ENCODE peak calls at places on chromosomes 13 and 19, in seven cellular contexts. One of them, this sample, is unnamed.

GRCh38 chr13:50452761-50453160 is 390.7 kb downstream of the DLEU7 start:
- DNase-seq in H1: no peak
- DNase-seq in GM12878: no peak
- DNase-seq in astrocyte: no peak
- DNase-seq in GM23338: no peak
- DNase-seq in GM23248: no peak
- DNase-seq in IMR-90: no peak
- DNase-seq in this sample: no peak

GRCh38 chr19:48874309-48875135 is 2.3 kb downstream of the PPP1R15A start:
- DNase-seq in H1: no peak
- DNase-seq in GM12878: no peak
- DNase-seq in astrocyte: peak; percentile 66
- DNase-seq in GM23338: no peak
- DNase-seq in GM23248: peak; percentile 82
- DNase-seq in IMR-90: peak; percentile 80
- DNase-seq in this sample: no peak

GRCh38 chr13:23626730-23627129 is 56.5 kb downstream of the TNFRSF19 start:
- DNase-seq in H1: no peak
- DNase-seq in GM12878: no peak
- DNase-seq in astrocyte: no peak
- DNase-seq in GM23338: no peak
- DNase-seq in GM23248: no peak
- DNase-seq in IMR-90: no peak
- DNase-seq in this sample: no peak

GRCh38 chr13:97892717-97893116 is 60.8 kb upstream of the IPO5 start:
- DNase-seq in H1: no peak
- DNase-seq in GM12878: no peak
- DNase-seq in astrocyte: peak; percentile 42
- DNase-seq in GM23338: no peak
- DNase-seq in GM23248: peak; percentile 86
- DNase-seq in IMR-90: peak; percentile 85
- DNase-seq in this sample: no peak

GRCh38 chr19:32318884-32319520 is 26.4 kb upstream of the ZNF507 start:
- DNase-seq in H1: no peak
- DNase-seq in GM12878: no peak
- DNase-seq in astrocyte: no peak
- DNase-seq in GM23338: peak; percentile 83
- DNase-seq in GM23248: peak; percentile 34
- DNase-seq in IMR-90: no peak
- DNase-seq in this sample: peak; percentile 9

GRCh38 chr13:89066868-89067466 is 1395.8 kb downstream of the SLITRK5 start:
- DNase-seq in H1: no peak
- DNase-seq in GM12878: no peak
- DNase-seq in astrocyte: peak; percentile 13
- DNase-seq in GM23338: peak; percentile 84
- DNase-seq in GM23248: peak; percentile 46
- DNase-seq in IMR-90: peak; percentile 0
- DNase-seq in this sample: peak; percentile 72

GRCh38 chr19:34057155-34057554 is 115.1 kb upstream of the LSM14A start:
- DNase-seq in H1: no peak
- DNase-seq in GM12878: no peak
- DNase-seq in astrocyte: no peak
- DNase-seq in GM23338: no peak
- DNase-seq in GM23248: no peak
- DNase-seq in IMR-90: no peak
- DNase-seq in this sample: no peak

GRCh38 chr13:49812806-49813205 is 20.3 kb upstream of the KPNA3 start:
- DNase-seq in H1: no peak
- DNase-seq in GM12878: no peak
- DNase-seq in astrocyte: no peak
- DNase-seq in GM23338: no peak
- DNase-seq in GM23248: no peak
- DNase-seq in IMR-90: no peak
- DNase-seq in this sample: no peak

GRCh38 chr13:26686285-26686684 is 74.3 kb downstream of the GPR12 start:
- DNase-seq in H1: no peak
- DNase-seq in GM12878: no peak
- DNase-seq in astrocyte: no peak
- DNase-seq in GM23338: no peak
- DNase-seq in GM23248: no peak
- DNase-seq in IMR-90: no peak
- DNase-seq in this sample: no peak

GRCh38 chr13:96544965-96545364 is 449.3 kb downstream of the OXGR1 start:
- DNase-seq in H1: no peak
- DNase-seq in GM12878: no peak
- DNase-seq in astrocyte: peak; percentile 17
- DNase-seq in GM23338: no peak
- DNase-seq in GM23248: no peak
- DNase-seq in IMR-90: no peak
- DNase-seq in this sample: no peak

GRCh38 chr19:44600466-44600865 is 12.9 kb upstream of the IGSF23 start:
- DNase-seq in H1: no peak
- DNase-seq in GM12878: no peak
- DNase-seq in astrocyte: no peak
- DNase-seq in GM23338: no peak
- DNase-seq in GM23248: peak; percentile 57
- DNase-seq in IMR-90: peak; percentile 32
- DNase-seq in this sample: no peak

GRCh38 chr13:51832471-51833152 is 12.4 kb downstream of the TMEM272 start:
- DNase-seq in H1: no peak
- DNase-seq in GM12878: no peak
- DNase-seq in astrocyte: no peak
- DNase-seq in GM23338: peak; percentile 43
- DNase-seq in GM23248: peak; percentile 58
- DNase-seq in IMR-90: peak; percentile 8
- DNase-seq in this sample: peak; percentile 83

DNA sequence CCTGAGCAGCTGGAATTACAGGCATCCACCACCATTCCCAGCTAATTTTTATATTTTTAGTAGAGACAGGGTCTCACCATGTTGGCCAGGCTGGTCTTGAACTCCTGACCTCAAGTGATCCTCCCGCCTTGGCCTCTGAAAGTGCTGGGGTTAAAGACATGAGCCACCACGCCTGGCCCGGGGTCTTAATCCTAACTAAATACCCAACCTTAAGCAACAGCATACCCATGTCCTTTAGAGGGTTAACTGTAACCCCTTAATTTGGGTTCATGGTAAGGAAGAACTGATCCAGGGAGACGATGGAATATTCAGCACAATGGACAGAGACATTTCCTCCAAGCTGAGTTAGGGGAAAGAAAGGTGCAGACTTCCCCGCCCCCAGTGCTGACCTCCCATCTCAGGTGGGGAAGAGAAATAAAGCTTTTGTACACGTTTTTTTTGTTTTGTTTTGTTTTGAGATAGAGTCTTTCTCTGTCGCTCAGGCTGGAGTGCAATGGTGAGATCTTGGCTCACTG is 8.7 kb upstream of the GALP start:
- DNase-seq in H1: no peak
- DNase-seq in GM12878: no peak
- DNase-seq in astrocyte: no peak
- DNase-seq in GM23338: peak; percentile 82
- DNase-seq in GM23248: no peak
- DNase-seq in IMR-90: no peak
- DNase-seq in this sample: no peak
- H3K4me1 ChIP-seq in H1: no peaks in the 10 kb centered on the region
- H3K4me1 ChIP-seq in GM12878: no peaks in the 10 kb centered on the region
- H3K4me1 ChIP-seq in astrocyte: no peaks in the 10 kb centered on the region
- H3K4me1 ChIP-seq in GM23338: no peaks in the 10 kb centered on the region
- H3K4me1 ChIP-seq in GM23248: no peaks in the 10 kb centered on the region
- H3K4me1 ChIP-seq in IMR-90: no peaks in the 10 kb centered on the region
- H3K4me1 ChIP-seq in this sample: no peaks in the 10 kb centered on the region

GRCh38 chr19:10113964-10114650 is 2.6 kb downstream of the P2RY11 start:
- DNase-seq in H1: no peak
- DNase-seq in GM12878: no peak
- DNase-seq in astrocyte: no peak
- DNase-seq in GM23338: peak; percentile 46
- DNase-seq in GM23248: peak; percentile 18
- DNase-seq in IMR-90: no peak
- DNase-seq in this sample: no peak
- H2AFZ ChIP-seq in H1: no peak overlapping the region
- H2AFZ ChIP-seq in GM12878: no peak overlapping the region
- H2AFZ ChIP-seq in astrocyte: no peak overlapping the region
- H2AFZ ChIP-seq in GM23338: no peak overlapping the region
- H2AFZ ChIP-seq in GM23248: no peak overlapping the region
- H2AFZ ChIP-seq in IMR-90: no peak overlapping the region
- H2AFZ ChIP-seq in this sample: no peak overlapping the region

GRCh38 chr19:17539288-17540117 is 15.9 kb upstream of the COLGALT1 start:
- DNase-seq in H1: peak; percentile 99
- DNase-seq in GM12878: no peak
- DNase-seq in astrocyte: peak; percentile 70
- DNase-seq in GM23338: peak; percentile 100
- DNase-seq in GM23248: peak; percentile 96
- DNase-seq in IMR-90: peak; percentile 92
- DNase-seq in this sample: peak; percentile 97
- H3K4me3 ChIP-seq in H1: peak overlapping the region; percentile 39
- H3K4me3 ChIP-seq in GM12878: peak overlapping the region; percentile 47
- H3K4me3 ChIP-seq in astrocyte: peak overlapping the region; percentile 49
- H3K4me3 ChIP-seq in GM23338: peak overlapping the region; percentile 85
- H3K4me3 ChIP-seq in GM23248: peak overlapping the region; percentile 65
- H3K4me3 ChIP-seq in IMR-90: peak overlapping the region; percentile 44
- H3K4me3 ChIP-seq in this sample: peak overlapping the region; percentile 58

GRCh38 chr13:36038785-36039415 is 92.3 kb downstream of the DCLK1 start:
- DNase-seq in H1: no peak
- DNase-seq in GM12878: no peak
- DNase-seq in astrocyte: no peak
- DNase-seq in GM23338: no peak
- DNase-seq in GM23248: peak; percentile 75
- DNase-seq in IMR-90: no peak
- DNase-seq in this sample: no peak
- H3K4me1 ChIP-seq in H1: no peaks in the 10 kb centered on the region
- H3K4me1 ChIP-seq in GM12878: no peaks in the 10 kb centered on the region
- H3K4me1 ChIP-seq in astrocyte: no peaks in the 10 kb centered on the region
- H3K4me1 ChIP-seq in GM23338: no peaks in the 10 kb centered on the region
- H3K4me1 ChIP-seq in GM23248: peaks cover 12% of the 10 kb centered on the region
- H3K4me1 ChIP-seq in IMR-90: no peaks in the 10 kb centered on the region
- H3K4me1 ChIP-seq in this sample: no peaks in the 10 kb centered on the region

DNA sequence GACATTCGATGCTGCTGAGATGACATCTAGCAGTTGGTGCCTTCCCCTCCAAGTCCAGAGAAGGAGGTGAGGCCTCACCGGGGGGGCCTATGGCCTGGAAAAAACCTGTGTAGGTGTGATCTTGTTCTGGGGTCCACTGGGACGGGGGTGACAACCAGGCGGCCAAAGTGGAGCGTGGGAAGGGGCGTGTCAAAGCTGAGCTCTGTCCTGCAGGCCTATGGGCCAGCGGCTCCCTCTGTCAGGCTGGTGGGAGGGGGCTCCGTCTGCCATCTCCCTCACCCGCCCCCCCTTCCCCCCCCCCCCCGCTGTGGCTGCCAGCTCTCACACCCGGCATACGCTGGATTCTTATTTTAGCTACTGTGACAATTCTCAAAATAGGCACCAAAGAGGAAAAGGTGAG is 56.7 kb upstream of the UQCRFS1 start:
- DNase-seq in H1: no peak
- DNase-seq in GM12878: no peak
- DNase-seq in astrocyte: no peak
- DNase-seq in GM23338: no peak
- DNase-seq in GM23248: no peak
- DNase-seq in IMR-90: no peak
- DNase-seq in this sample: no peak
- H2AFZ ChIP-seq in H1: no peak overlapping the region
- H2AFZ ChIP-seq in GM12878: no peak overlapping the region
- H2AFZ ChIP-seq in astrocyte: no peak overlapping the region
- H2AFZ ChIP-seq in GM23338: peak overlapping the region; percentile 90
- H2AFZ ChIP-seq in GM23248: no peak overlapping the region
- H2AFZ ChIP-seq in IMR-90: no peak overlapping the region
- H2AFZ ChIP-seq in this sample: no peak overlapping the region

GRCh38 chr13:110309661-110310524 is 2.8 kb downstream of the COL4A2 start:
- DNase-seq in H1: no peak
- DNase-seq in GM12878: no peak
- DNase-seq in astrocyte: no peak
- DNase-seq in GM23338: no peak
- DNase-seq in GM23248: no peak
- DNase-seq in IMR-90: no peak
- DNase-seq in this sample: no peak

GRCh38 chr13:110312669-110313031 is 5.6 kb downstream of the COL4A2 start:
- DNase-seq in H1: no peak
- DNase-seq in GM12878: no peak
- DNase-seq in astrocyte: peak; percentile 95
- DNase-seq in GM23338: no peak
- DNase-seq in GM23248: peak; percentile 93
- DNase-seq in IMR-90: peak; percentile 93
- DNase-seq in this sample: no peak

GRCh38 chr13:110310541-110311491 is 3.7 kb downstream of the COL4A2 start:
- DNase-seq in H1: no peak
- DNase-seq in GM12878: no peak
- DNase-seq in astrocyte: no peak
- DNase-seq in GM23338: no peak
- DNase-seq in GM23248: no peak
- DNase-seq in IMR-90: no peak
- DNase-seq in this sample: no peak

GRCh38 chr13:110314516-110315245 is 7.6 kb downstream of the COL4A2 start:
- DNase-seq in H1: no peak
- DNase-seq in GM12878: no peak
- DNase-seq in astrocyte: no peak
- DNase-seq in GM23338: no peak
- DNase-seq in GM23248: no peak
- DNase-seq in IMR-90: no peak
- DNase-seq in this sample: no peak

GRCh38 chr13:110311721-110312668 is 4.9 kb downstream of the COL4A2 start:
- DNase-seq in H1: no peak
- DNase-seq in GM12878: no peak
- DNase-seq in astrocyte: no peak
- DNase-seq in GM23338: no peak
- DNase-seq in GM23248: no peak
- DNase-seq in IMR-90: no peak
- DNase-seq in this sample: no peak
- H3K4me3 ChIP-seq in H1: no peak overlapping the region
- H3K4me3 ChIP-seq in GM12878: no peak overlapping the region
- H3K4me3 ChIP-seq in astrocyte: peak overlapping the region; percentile 32
- H3K4me3 ChIP-seq in GM23338: no peak overlapping the region
- H3K4me3 ChIP-seq in GM23248: no peak overlapping the region
- H3K4me3 ChIP-seq in IMR-90: no peak overlapping the region
- H3K4me3 ChIP-seq in this sample: no peak overlapping the region

GRCh38 chr19:35155981-35156672 is 1.6 kb downstream of the FXYD5 start:
- DNase-seq in H1: no peak
- DNase-seq in GM12878: no peak
- DNase-seq in astrocyte: no peak
- DNase-seq in GM23338: no peak
- DNase-seq in GM23248: no peak
- DNase-seq in IMR-90: no peak
- DNase-seq in this sample: no peak

GRCh38 chr19:35153701-35154534 is 617 bp upstream of the FXYD5 start:
- DNase-seq in H1: no peak
- DNase-seq in GM12878: no peak
- DNase-seq in astrocyte: no peak
- DNase-seq in GM23338: peak; percentile 88
- DNase-seq in GM23248: peak; percentile 75
- DNase-seq in IMR-90: no peak
- DNase-seq in this sample: peak; percentile 59

GRCh38 chr19:35155441-35155840 is 906 bp downstream of the FXYD5 start:
- DNase-seq in H1: no peak
- DNase-seq in GM12878: no peak
- DNase-seq in astrocyte: no peak
- DNase-seq in GM23338: no peak
- DNase-seq in GM23248: no peak
- DNase-seq in IMR-90: no peak
- DNase-seq in this sample: peak; percentile 37

GRCh38 chr19:35156673-35157014 is 2.1 kb downstream of the FXYD5 start:
- DNase-seq in H1: no peak
- DNase-seq in GM12878: no peak
- DNase-seq in astrocyte: no peak
- DNase-seq in GM23338: no peak
- DNase-seq in GM23248: no peak
- DNase-seq in IMR-90: no peak
- DNase-seq in this sample: no peak

GRCh38 chr19:35154535-35155406 is at the start of gene FXYD5:
- DNase-seq in H1: no peak
- DNase-seq in GM12878: no peak
- DNase-seq in astrocyte: peak; percentile 70
- DNase-seq in GM23338: peak; percentile 86
- DNase-seq in GM23248: peak; percentile 96
- DNase-seq in IMR-90: peak; percentile 80
- DNase-seq in this sample: peak; percentile 69
- H3K4me1 ChIP-seq in H1: peaks cover 28% of the 10 kb centered on the region
- H3K4me1 ChIP-seq in GM12878: peaks cover 6% of the 10 kb centered on the region
- H3K4me1 ChIP-seq in astrocyte: peaks cover 6% of the 10 kb centered on the region
- H3K4me1 ChIP-seq in GM23338: peaks cover 26% of the 10 kb centered on the region
- H3K4me1 ChIP-seq in GM23248: peaks cover 7% of the 10 kb centered on the region
- H3K4me1 ChIP-seq in IMR-90: peaks cover 9% of the 10 kb centered on the region
- H3K4me1 ChIP-seq in this sample: peaks cover 24% of the 10 kb centered on the region